ENCODE peak calls at places on chromosome 15, in six cellular contexts. E is ovary, H is vagina, Z is stomach, N is testis, V is A549. K is an unnamed sample.

GRCh38 chr15:90042766-90043525 is 41.8 kb downstream of the ZNF710 start:
- DNase-seq in E (no peak), H (no peak), Z (no peak), N (no peak), V (no peak), K (no peak)

GRCh38 chr15:69643476-69643875 is 190.9 kb downstream of the RPLP1 start:
- DNase-seq in E (no peak), H (peak; percentile 27), Z (no peak), N (no peak), V (no peak), K (no peak)

GRCh38 chr15:26179906-26180305 is 316.8 kb upstream of the ATP10A start:
- DNase-seq in E (no peak), H (no peak), Z (no peak), N (peak; percentile 54), V (peak; percentile 13), K (no peak)

GRCh38 chr15:94607176-94607654 is 375.9 kb downstream of the MCTP2 start:
- DNase-seq in E (peak; percentile 42), H (no peak), Z (no peak), N (peak; percentile 18), V (no peak), K (no peak)

GRCh38 chr15:48059786-48060185 is 61.0 kb upstream of the SLC24A5 start:
- DNase-seq in E (peak; percentile 50), H (no peak), Z (peak; percentile 68), N (peak; percentile 40), V (no peak), K (no peak)

GRCh38 chr15:45903283-45903682 is 268.5 kb downstream of the SQOR start:
- DNase-seq in E (no peak), H (no peak), Z (no peak), N (no peak), V (no peak), K (no peak)

GRCh38 chr15:33242165-33242564 is 47.7 kb upstream of the FMN1 start:
- DNase-seq in E (no peak), H (no peak), Z (no peak), N (no peak), V (peak; percentile 69), K (no peak)

GRCh38 chr15:64636541-64636940 is 138.8 kb downstream of the RBPMS2 start:
- DNase-seq in E (no peak), H (no peak), Z (no peak), N (no peak), V (no peak), K (no peak)

GRCh38 chr15:101801048-101801447 is 2.3 kb upstream of the OR4F6 start:
- DNase-seq in E (no peak), H (no peak), Z (no peak), N (no peak), V (no peak), K (no peak)

GRCh38 chr15:77138167-77138522 is 67.2 kb upstream of the TSPAN3 start:
- DNase-seq in E (no peak), H (no peak), Z (no peak), N (no peak), V (no peak), K (no peak)

GRCh38 chr15:73985101-73985873 is 6.8 kb downstream of the STOML1 start:
- DNase-seq in E (no peak), H (no peak), Z (no peak), N (no peak), V (no peak), K (no peak)

GRCh38 chr15:51879555-51879954 is 50.1 kb downstream of the TMOD3 start:
- DNase-seq in E (no peak), H (no peak), Z (no peak), N (no peak), V (no peak), K (no peak)

GRCh38 chr15:48459571-48460461 is 128.6 kb downstream of the DUT start:
- DNase-seq in E (no peak), H (no peak), Z (no peak), N (no peak), V (peak; percentile 42), K (no peak)

GRCh38 chr15:31458591-31458990 is 132.0 kb downstream of the KLF13 start:
- DNase-seq in E (no peak), H (peak; percentile 65), Z (peak; percentile 1), N (no peak), V (no peak), K (no peak)

GRCh38 chr15:94029495-94029894 is 201.9 kb upstream of the MCTP2 start:
- DNase-seq in E (no peak), H (no peak), Z (no peak), N (no peak), V (no peak), K (no peak)

GRCh38 chr15:31476866-31477265 is 150.2 kb downstream of the KLF13 start:
- DNase-seq in E (no peak), H (peak; percentile 81), Z (peak; percentile 17), N (no peak), V (no peak), K (peak; percentile 9)

GRCh38 chr15:101103589-101103988 is 148.3 kb downstream of the CHSY1 start:
- DNase-seq in E (no peak), H (no peak), Z (no peak), N (no peak), V (no peak), K (no peak)

GRCh38 chr15:83475551-83475950 is 28.4 kb downstream of the SH3GL3 start:
- DNase-seq in E (no peak), H (no peak), Z (no peak), N (no peak), V (no peak), K (no peak)

GRCh38 chr15:90400759-90401314 is 12.8 kb downstream of the IQGAP1 start:
- DNase-seq in E (no peak), H (no peak), Z (peak; percentile 68), N (peak; percentile 58), V (peak; percentile 94), K (peak; percentile 83)

GRCh38 chr15:90214553-90215205 is 13.5 kb downstream of the SEMA4B start:
- DNase-seq in E (no peak), H (no peak), Z (no peak), N (no peak), V (peak; percentile 64), K (no peak)

GRCh38 chr15:34241376-34242350 is 16.8 kb downstream of the EMC4 start:
- DNase-seq in E (no peak), H (no peak), Z (no peak), N (no peak), V (peak; percentile 58), K (peak; percentile 25)

GRCh38 chr15:70361106-70361505 is 263.4 kb upstream of the TLE3 start:
- DNase-seq in E (no peak), H (no peak), Z (no peak), N (no peak), V (no peak), K (no peak)

GRCh38 chr15:72174551-72175165 is 22.9 kb downstream of the GRAMD2A start:
- DNase-seq in E (no peak), H (no peak), Z (no peak), N (no peak), V (no peak), K (no peak)

GRCh38 chr15:72178976-72179585 is 18.5 kb downstream of the GRAMD2A start:
- DNase-seq in E (no peak), H (no peak), Z (no peak), N (no peak), V (no peak), K (no peak)

GRCh38 chr15:72175186-72176044 is 22.2 kb downstream of the GRAMD2A start:
- DNase-seq in E (no peak), H (no peak), Z (no peak), N (no peak), V (no peak), K (no peak)

GRCh38 chr15:72176155-72176554 is 21.4 kb downstream of the GRAMD2A start:
- DNase-seq in E (peak; percentile 53), H (no peak), Z (no peak), N (peak; percentile 79), V (no peak), K (no peak)

DNA sequence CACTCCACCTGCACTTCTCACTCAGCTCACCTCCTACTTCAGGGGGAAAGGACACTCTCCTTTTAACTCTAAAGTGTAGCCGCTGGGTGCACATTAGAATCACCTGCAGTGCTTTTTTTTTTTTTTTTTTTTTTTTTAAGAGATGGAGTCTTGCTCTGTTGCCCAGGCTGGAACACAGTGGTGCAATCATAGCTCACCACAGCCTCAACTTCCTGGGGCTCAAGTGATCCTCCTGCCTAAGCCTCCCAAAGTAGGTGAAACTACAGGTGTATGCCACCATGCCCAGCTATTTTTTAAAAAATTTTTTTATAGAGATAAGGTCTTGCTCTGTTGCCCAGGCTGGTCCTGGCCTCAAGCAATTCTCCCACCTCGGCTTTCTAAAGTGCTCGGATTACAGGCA is 20.8 kb downstream of the GRAMD2A start:
- DNase-seq in E (no peak), H (no peak), Z (no peak), N (no peak), V (no peak), K (no peak)
- H3K27ac ChIP-seq in E (no peak overlapping the region), H (no peak overlapping the region), Z (no peak overlapping the region), N (no peak overlapping the region), V (no peak overlapping the region), K (no peak overlapping the region)

GRCh38 chr15:72472907-72473669 is 1.0 kb upstream of the ARIH1 start:
- DNase-seq in E (no peak), H (no peak), Z (no peak), N (no peak), V (peak; percentile 42), K (no peak)
- H3K4me1 ChIP-seq in E (peaks cover 11% of the 10 kb centered on the region), H (peaks cover 37% of the 10 kb centered on the region), Z (peaks cover 40% of the 10 kb centered on the region), N (peaks cover 26% of the 10 kb centered on the region), V (peaks cover 21% of the 10 kb centered on the region), K (peaks cover 10% of the 10 kb centered on the region)

GRCh38 chr15:85583404-85584390 is 203.3 kb downstream of the AKAP13 start:
- DNase-seq in E (no peak), H (no peak), Z (peak; percentile 66), N (peak; percentile 58), V (peak; percentile 56), K (peak; percentile 47)
- TF ChIP-seq POLR2A in E (no peak), H (no peak), Z (no peak), N (no peak), V (no peak), K (no peak)

GRCh38 chr15:41574158-41574557 is 15.1 kb downstream of the TYRO3 start:
- DNase-seq in E (no peak), H (no peak), Z (no peak), N (no peak), V (no peak), K (no peak)
- H3K27ac ChIP-seq in E (no peak overlapping the region), H (no peak overlapping the region), Z (no peak overlapping the region), N (peak overlapping the region; percentile 26), V (no peak overlapping the region), K (no peak overlapping the region)

GRCh38 chr15:66842710-66843441 is 140.8 kb downstream of the SMAD6 start:
- DNase-seq in E (peak; percentile 79), H (no peak), Z (peak; percentile 75), N (peak; percentile 72), V (peak; percentile 67), K (peak; percentile 79)
- H3K4me1 ChIP-seq in E (peaks cover 10% of the 10 kb centered on the region), H (peaks cover 42% of the 10 kb centered on the region), Z (peaks cover 33% of the 10 kb centered on the region), N (peaks cover 7% of the 10 kb centered on the region), V (peaks cover 34% of the 10 kb centered on the region), K (no peaks in the 10 kb centered on the region)

GRCh38 chr15:67090297-67091072 is 25.1 kb downstream of the SMAD3 start:
- DNase-seq in E (no peak), H (no peak), Z (no peak), N (no peak), V (no peak), K (no peak)
- TF ChIP-seq POLR2A in E (no peak), H (no peak), Z (no peak), N (no peak), V (no peak), K (no peak)

K was measured in uterus.